ENCODE peak calls at places on chromosome 20, in four cellular contexts. N is HCT116, H is HepG2, V is SK-N-SH. S is an unnamed sample.

GRCh38 chr20:49989234-49990065 is 6.7 kb downstream of the SNAI1 start:
- DNase-seq in N (no peak), H (no peak), V (peak), S (peak)

GRCh38 chr20:39225536-39225935 is 263.4 kb downstream of the DHX35 start:
- DNase-seq in N (no peak), H (no peak), V (no peak), S (no peak)

GRCh38 chr20:25278636-25279361 is 30.9 kb downstream of the PYGB start:
- DNase-seq in N (no peak), H (no peak), V (no peak), S (no peak)

GRCh38 chr20:9311132-9311531 is 203.3 kb upstream of the LAMP5 start:
- DNase-seq in N (no peak), H (no peak), V (no peak), S (no peak)

GRCh38 chr20:36501367-36502006 is 39.8 kb upstream of the MYL9 start:
- DNase-seq in N (no peak), H (no peak), V (no peak), S (no peak)

GRCh38 chr20:44886276-44886671 is 769 bp downstream of the YWHAB start:
- DNase-seq in N (no peak), H (no peak), V (no peak), S (no peak)

GRCh38 chr20:6142348-6142993 is 19.6 kb upstream of the FERMT1 start:
- DNase-seq in N (peak), H (peak), V (peak), S (peak)

GRCh38 chr20:39029324-39029820 is 67.2 kb downstream of the DHX35 start:
- DNase-seq in N (no peak), H (no peak), V (no peak), S (no peak)

GRCh38 chr20:15673206-15673605 is 900.0 kb downstream of the KIF16B start:
- DNase-seq in N (no peak), H (no peak), V (no peak), S (no peak)

GRCh38 chr20:51009303-51010042 is 13.4 kb downstream of the KCNG1 start:
- DNase-seq in N (no peak), H (no peak), V (no peak), S (no peak)

GRCh38 chr20:38083338-38084048 is 49.9 kb downstream of the RPRD1B start:
- DNase-seq in N (no peak), H (no peak), V (no peak), S (no peak)

GRCh38 chr20:57388953-57389694 is 2.1 kb upstream of the RBM38 start:
- DNase-seq in N (peak), H (peak), V (no peak), S (peak)
- TF ChIP-seq ELF1 in N (no peak), H (no peak), V (no peak), S (no peak)

GRCh38 chr20:43682446-43682845 is 15.5 kb downstream of the MYBL2 start:
- DNase-seq in N (no peak), H (no peak), V (no peak), S (no peak)
- TF ChIP-seq ELF1 in N (no peak), H (no peak), V (no peak), S (no peak)

DNA sequence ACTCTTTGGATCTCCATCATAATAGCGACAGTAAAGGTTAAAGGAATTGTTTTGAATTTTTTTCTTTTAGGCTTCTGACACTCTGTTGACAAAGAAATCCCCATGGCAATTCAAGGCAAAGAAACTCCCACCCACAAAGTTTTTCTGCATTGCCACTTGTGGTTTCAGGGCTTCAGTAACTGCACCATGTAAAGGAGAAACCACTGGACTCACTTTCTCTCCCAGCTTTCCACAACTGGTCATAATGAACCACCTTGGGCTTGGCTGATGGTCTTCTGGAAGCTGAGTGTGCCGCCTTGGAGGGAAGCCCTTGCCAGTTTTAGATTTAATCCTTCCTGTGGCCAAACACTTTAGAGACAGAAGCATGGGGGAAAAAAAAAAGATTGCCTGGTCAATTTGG is 163.1 kb downstream of the ISM1 start:
- DNase-seq in N (no peak), H (no peak), V (no peak), S (no peak)
- TF ChIP-seq ELF1 in N (no peak), H (no peak), V (no peak), S (no peak)

GRCh38 chr20:46378390-46379009 is 27.9 kb downstream of the ELMO2 start:
- DNase-seq in N (no peak), H (peak), V (no peak), S (no peak)
- TF ChIP-seq ELF1 in N (no peak), H (no peak), V (no peak), S (no peak)

DNA sequence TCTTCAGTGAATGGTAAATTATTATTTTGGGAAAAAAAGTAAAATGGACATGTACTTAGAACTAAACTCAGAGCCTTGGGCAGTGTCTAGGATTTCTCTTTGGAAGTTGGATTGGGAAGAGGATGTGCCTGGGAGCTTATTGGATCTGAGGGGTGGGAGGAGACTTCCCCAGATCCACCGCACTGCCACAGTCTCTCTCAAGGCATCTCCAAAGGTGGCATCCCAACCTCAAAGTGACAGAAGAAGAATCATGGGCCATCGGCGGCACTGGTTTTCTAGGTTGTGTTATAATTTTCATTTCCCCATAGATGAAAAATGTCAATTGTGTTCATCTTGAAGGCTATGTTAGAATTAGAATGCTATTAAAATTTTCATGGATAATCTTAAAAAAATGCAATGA is 66.8 kb upstream of the CD93 start:
- DNase-seq in N (no peak), H (no peak), V (no peak), S (no peak)
- TF ChIP-seq ELF1 in N (no peak), H (no peak), V (no peak), S (no peak)

GRCh38 chr20:3760980-3761379 is 6.6 kb downstream of the ADISSP start:
- DNase-seq in N (no peak), H (no peak), V (no peak), S (no peak)
- TF ChIP-seq ELF1 in N (no peak), H (no peak), V (no peak), S (no peak)

DNA sequence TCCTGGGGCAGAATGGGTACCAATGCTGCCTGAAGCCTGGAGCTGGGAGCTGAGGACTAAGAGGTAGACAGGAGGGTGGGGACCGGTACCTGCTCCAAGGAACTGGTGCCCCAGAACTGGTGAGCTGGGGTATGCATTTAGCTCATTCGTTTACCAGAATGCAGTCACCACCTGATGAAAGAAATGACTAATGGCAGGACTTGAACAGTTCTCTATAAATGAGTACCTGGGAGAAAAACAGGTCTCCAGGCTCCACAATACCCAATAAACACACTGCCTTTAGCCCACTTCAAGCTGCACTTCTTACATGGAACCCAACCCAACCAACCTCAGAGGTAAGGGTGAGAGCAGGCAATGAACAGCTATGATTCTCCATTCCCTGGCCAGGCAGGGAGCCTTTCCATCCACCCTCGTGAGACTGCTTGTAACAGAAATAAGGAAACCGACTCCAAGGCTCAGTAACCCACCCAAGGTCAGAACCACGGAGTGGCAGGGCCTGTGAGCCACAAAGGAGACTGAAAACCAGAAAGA is 15.4 kb downstream of the FKBP1A start:
- DNase-seq in N (no peak), H (no peak), V (no peak), S (no peak)
- TF ChIP-seq ELF1 in N (no peak), H (no peak), V (no peak), S (no peak)

GRCh38 chr20:20065366-20065765 is 13.0 kb downstream of the CFAP61 start:
- DNase-seq in N (no peak), H (no peak), V (no peak), S (no peak)

GRCh38 chr20:20064303-20064702 is 12.0 kb downstream of the CFAP61 start:
- DNase-seq in N (no peak), H (peak), V (no peak), S (no peak)

DNA sequence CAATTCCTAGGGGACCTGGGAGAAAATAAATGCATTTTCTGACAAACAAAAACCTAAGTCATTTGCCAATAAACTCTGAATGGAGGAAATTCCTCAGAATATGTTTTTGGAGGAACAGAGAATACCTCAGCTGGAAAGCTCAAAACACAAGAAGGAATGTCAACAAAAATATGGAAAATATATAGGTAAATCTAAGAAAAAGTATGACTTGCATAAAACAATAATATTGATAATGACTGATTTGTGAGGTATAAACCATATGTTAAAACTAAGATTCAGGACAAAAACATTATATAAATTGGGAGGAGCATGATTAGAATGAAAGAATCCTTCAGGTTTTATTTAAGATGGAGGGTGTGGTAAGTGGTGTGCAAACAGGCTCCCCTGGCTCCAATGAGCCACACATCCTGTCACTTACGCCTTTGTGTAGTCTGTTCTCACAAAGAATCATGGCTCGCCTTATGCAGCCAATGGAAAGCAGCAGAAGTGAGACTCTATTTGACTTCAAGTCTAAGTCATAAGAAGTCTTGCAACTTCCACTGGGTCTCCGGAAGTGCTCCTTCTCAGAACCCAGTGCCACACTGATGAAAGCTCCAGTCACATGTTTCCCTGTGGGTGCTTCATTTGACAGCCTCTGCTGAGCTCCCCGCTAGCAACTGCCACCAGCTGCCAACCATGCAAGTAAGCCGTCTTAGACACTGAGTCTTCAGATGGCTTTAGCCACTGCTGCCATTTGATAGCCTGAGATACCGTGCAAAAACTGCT is 8.1 kb downstream of the CFAP61 start:
- DNase-seq in N (no peak), H (no peak), V (no peak), S (no peak)
- TF ChIP-seq ELF1 in N (no peak), H (no peak), V (no peak), S (no peak)

GRCh38 chr20:310645-311044 is 13.3 kb downstream of the ZCCHC3 start:
- DNase-seq in N (no peak), H (no peak), V (no peak), S (no peak)
- TF ChIP-seq ELF1 in N (no peak), H (no peak), V (no peak), S (no peak)

GRCh38 chr20:60115452-60115851 is 157.2 kb downstream of the CDH26 start:
- DNase-seq in N (no peak), H (no peak), V (no peak), S (no peak)

GRCh38 chr20:60113024-60113724 is 155.0 kb downstream of the CDH26 start:
- DNase-seq in N (no peak), H (no peak), V (no peak), S (no peak)

GRCh38 chr20:60113771-60114170 is 155.5 kb downstream of the CDH26 start:
- DNase-seq in N (no peak), H (no peak), V (no peak), S (no peak)

GRCh38 chr20:60116128-60116909 is 158.1 kb downstream of the CDH26 start:
- DNase-seq in N (no peak), H (no peak), V (no peak), S (peak)

DNA sequence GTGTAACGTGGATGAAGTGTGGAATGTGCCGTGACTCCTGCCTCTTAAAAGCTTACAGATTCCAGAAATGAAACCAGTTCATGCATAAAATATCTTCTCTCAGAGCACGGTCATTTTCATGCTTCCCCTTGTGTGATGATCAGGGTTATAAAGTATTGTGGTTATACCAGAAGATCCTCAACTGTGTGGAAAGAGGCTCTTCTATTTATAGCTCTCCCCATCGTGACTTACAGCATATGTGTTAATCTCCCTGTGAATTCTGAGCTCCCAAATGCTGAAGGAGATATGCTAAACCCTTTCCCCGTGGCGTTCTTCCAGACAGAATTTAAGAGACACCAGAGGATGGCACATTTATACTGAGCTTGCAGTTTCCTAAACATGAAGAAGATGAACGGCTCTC is 158.8 kb downstream of the CDH26 start:
- DNase-seq in N (no peak), H (no peak), V (no peak), S (no peak)
- TF ChIP-seq ELF1 in N (no peak), H (no peak), V (no peak), S (no peak)